ENCODE peak calls at places on chromosomes 13 and 19, in eight cellular contexts. B is neural progenitor cell; Y is CD4-positive, alpha-beta T cell; X is tibial nerve; H is Peyer's patch; R is AG04450; D is breast epithelium; L is thoracic aorta. U is an unnamed sample.

GRCh38 chr13:80840313-80840976 is 499.5 kb upstream of the SPRY2 start:
- DNase-seq in H (no peak), L (no peak), Y (no peak), D (no peak), B (peak; percentile 56), X (no peak), R (no peak), U (no peak)

GRCh38 chr19:32404213-32404938 is 1.2 kb upstream of the DPY19L3 start:
- DNase-seq in D (no peak), R (no peak), B (peak; percentile 78), Y (no peak), L (no peak), H (no peak), X (no peak), U (no peak)

GRCh38 chr19:42075616-42076374 is at the start of gene ZNF574:
- DNase-seq in B (peak; percentile 100), X (peak; percentile 97), R (peak; percentile 98), D (peak; percentile 99), L (peak; percentile 98), Y (peak; percentile 97), H (peak; percentile 98), U (peak; percentile 98)

GRCh38 chr13:57629391-57629804 is 2.1 kb upstream of the PCDH17 start:
- DNase-seq in X (no peak), R (no peak), B (no peak), H (no peak), Y (no peak), L (no peak), D (no peak), U (no peak)

GRCh38 chr19:31595521-31595920 is 246.3 kb upstream of the TSHZ3 start:
- DNase-seq in R (no peak), Y (no peak), H (no peak), L (no peak), D (no peak), B (no peak), X (no peak), U (no peak)

GRCh38 chr13:66780814-66781213 is 449.3 kb downstream of the PCDH9 start:
- DNase-seq in R (no peak), D (no peak), L (no peak), B (no peak), H (no peak), X (no peak), Y (no peak), U (peak; percentile 45)

GRCh38 chr19:23991170-23991569 is 76.5 kb downstream of the ZNF726 start:
- DNase-seq in D (no peak), H (no peak), B (no peak), L (no peak), X (no peak), R (no peak), Y (no peak), U (no peak)

GRCh38 chr13:63110431-63110830 is 1694.8 kb upstream of the PCDH20 start:
- DNase-seq in D (no peak), L (no peak), R (no peak), B (no peak), Y (no peak), H (no peak), X (no peak), U (no peak)

GRCh38 chr13:100275746-100276145 is 186.9 kb downstream of the PCCA start:
- DNase-seq in D (no peak), X (no peak), B (no peak), R (no peak), L (no peak), H (no peak), Y (no peak), U (peak; percentile 52)

GRCh38 chr13:59846845-59847620 is 316.7 kb downstream of the DIAPH3 start:
- DNase-seq in H (no peak), B (peak; percentile 65), D (no peak), Y (no peak), R (no peak), L (no peak), X (no peak), U (no peak)

GRCh38 chr19:8393192-8393870 is 3.2 kb downstream of the RAB11B start:
- DNase-seq in Y (no peak), B (no peak), L (no peak), D (no peak), R (no peak), H (no peak), X (no peak), U (no peak)
- H3K27ac ChIP-seq in Y (peak overlapping the region; percentile 13), B (no peak overlapping the region), L (peak overlapping the region; percentile 100), D (peak overlapping the region; percentile 100), R (no peak overlapping the region), H (peak overlapping the region; percentile 26), X (peak overlapping the region; percentile 100), U (peak overlapping the region; percentile 85)

GRCh38 chr13:113243847-113244246 is 34.4 kb downstream of the CUL4A start:
- DNase-seq in L (no peak), D (no peak), X (no peak), Y (no peak), B (no peak), H (no peak), R (no peak), U (no peak)

DNA sequence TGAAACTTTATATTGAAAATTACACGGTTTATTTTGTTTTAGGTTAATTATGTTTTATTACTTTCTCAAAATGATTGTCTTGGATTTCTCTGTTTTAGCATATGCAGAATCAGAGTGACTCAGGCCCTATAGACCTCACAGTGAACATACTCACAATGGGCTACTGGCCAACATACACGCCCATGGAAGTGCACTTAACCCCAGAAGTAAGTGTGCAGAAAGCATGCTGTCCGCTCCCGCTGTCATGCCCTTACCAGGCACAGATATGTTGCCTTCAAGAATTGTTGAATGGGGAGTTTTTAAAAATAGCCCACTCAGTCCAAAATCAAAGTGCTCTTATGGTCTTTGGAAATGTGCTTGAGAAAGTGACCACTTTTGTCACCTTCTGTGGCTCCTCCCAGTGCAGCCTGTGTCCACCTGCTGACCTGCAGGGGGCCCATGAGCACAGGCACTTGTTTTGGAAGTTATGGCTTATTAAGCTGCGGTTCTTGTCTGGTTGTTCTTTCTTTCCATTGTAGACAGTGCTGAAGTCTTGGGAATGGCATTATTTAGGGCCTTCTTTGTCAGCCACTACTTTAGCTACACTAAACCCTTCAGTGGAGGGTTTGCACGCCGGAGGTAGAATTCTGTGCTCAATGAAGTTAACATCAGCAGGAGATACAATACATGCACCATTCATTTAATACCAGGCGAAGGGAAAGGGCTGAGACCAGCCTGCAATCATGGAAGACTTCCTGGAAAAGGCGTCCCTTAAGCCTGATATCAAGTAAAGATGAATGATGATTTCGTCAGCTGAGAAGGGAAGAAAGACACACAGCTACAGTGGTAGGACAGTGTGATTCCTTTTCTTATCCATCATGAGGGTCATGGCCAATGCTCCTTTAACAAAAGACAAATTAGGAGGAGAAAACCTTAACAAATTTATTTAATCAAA is 36.7 kb downstream of the CUL4A start:
- DNase-seq in Y (no peak), H (no peak), R (no peak), D (no peak), L (no peak), B (peak; percentile 21), X (no peak), U (no peak)
- TF ChIP-seq CTCF in Y (no peak), H (no peak), R (peak; percentile 42), D (no peak), L (no peak), B (peak; percentile 33), X (no peak), U (no peak)

GRCh38 chr13:31209172-31209818 is 9.5 kb downstream of the B3GLCT start:
- DNase-seq in X (no peak), D (peak; percentile 18), H (no peak), Y (no peak), L (no peak), B (peak; percentile 69), R (no peak), U (no peak)
- H3K27ac ChIP-seq in X (no peak overlapping the region), D (peak overlapping the region; percentile 54), H (no peak overlapping the region), Y (no peak overlapping the region), L (no peak overlapping the region), B (peak overlapping the region; percentile 10), R (no peak overlapping the region), U (no peak overlapping the region)

DNA sequence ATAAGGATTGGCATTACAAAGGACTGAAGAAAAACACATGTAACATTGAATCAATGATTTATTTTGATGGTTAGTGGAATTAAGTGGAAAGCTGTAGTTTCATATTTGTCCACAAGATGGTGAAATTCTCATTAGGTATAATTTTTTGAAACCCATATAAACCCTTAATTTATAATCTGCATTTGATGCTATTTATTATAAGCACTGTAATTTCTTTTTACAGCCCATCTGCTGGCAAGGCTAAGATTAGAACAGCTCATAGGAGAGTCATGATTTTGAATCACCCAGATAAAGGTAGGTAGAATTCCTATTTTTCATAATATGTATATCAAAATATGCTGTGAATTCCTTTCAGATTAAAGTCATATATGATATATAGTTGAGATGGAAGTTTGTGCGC is 62.2 kb downstream of the DNAJC15 start:
- DNase-seq in H (no peak), R (no peak), X (no peak), L (no peak), D (no peak), B (no peak), Y (no peak), U (peak; percentile 20)
- TF ChIP-seq CTCF in H (peak; percentile 61), R (peak; percentile 59), X (peak; percentile 68), L (peak; percentile 61), D (peak; percentile 58), B (peak; percentile 58), Y (peak; percentile 71), U (peak; percentile 75)

DNA sequence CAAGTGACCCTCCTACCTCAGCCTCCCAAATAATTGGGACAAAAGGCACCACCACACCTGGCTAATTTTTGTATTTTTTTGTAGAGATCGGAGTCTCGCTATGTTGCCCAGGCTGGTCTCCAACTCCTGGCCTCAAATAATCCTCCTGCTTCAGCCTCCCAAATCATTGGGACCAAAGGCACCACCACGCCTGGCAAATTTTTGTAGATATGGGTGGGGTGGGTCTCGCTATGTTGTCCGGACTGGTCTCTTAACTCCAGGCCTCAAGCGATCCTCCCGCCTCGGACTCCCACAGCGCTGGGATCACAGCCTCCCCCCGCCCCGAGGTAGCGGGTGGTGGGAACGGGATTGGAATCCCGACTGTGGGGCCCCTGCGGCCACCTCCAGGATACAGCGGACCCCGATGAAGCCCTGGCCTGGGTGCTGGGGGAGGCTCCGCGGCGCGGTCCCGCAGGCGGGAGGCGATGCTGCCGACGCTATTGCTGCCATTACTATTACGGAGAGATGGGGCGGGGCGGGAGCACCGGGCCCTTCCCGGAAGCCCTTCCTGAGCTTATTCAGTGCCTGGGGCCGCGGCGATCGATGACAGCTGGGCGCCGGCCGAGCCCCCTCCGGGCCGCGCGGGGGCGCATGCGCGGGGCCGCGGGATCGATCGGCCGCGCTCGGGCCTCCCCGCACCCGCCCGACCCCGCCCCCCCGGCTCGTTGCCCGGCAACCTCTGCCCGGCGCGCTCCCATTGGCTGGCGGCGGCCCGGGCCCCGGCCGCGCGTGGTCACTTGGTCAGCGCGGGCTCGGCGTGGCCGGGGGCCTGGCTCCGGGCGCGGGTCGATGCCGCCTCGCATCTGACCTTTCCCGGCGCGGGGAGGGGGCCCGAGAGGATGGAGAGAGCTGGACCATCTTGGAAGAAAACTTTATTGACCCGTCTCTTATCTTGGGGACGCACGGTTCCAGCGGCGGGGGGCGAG is 27.9 kb upstream of the ONECUT3 start:
- DNase-seq in Y (peak; percentile 6), R (no peak), H (no peak), B (peak; percentile 94), D (no peak), X (no peak), L (no peak), U (peak; percentile 91)
- H3K27ac ChIP-seq in Y (no peak overlapping the region), R (no peak overlapping the region), H (no peak overlapping the region), B (no peak overlapping the region), D (no peak overlapping the region), X (no peak overlapping the region), L (no peak overlapping the region), U (no peak overlapping the region)

DNA sequence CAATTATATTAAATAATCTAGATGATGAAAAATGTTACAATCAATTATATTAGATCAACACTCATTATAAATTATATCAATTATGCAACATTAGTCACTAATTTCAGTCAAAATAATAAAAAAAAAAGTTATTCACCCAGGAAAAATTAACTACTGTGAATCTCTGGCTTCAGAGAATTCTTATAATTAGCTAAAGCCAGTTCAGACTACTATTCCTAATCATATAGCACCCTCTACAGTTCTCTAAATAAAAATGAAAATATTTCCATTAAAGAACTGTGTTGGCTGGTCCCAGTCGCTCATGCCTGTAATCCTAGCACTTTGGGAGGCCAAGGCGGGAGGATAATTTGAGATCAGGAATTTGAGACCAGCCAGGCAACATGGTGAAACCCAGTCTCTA is 33.0 kb downstream of the XPO4 start:
- DNase-seq in H (no peak), B (no peak), R (no peak), Y (no peak), X (no peak), D (no peak), L (no peak), U (no peak)
- TF ChIP-seq CTCF in H (no peak), B (no peak), R (peak; percentile 40), Y (no peak), X (no peak), D (no peak), L (no peak), U (no peak)